ENCODE peak calls at places on chromosomes 4 and X, in seven cellular contexts. D is neuronal stem cell; T is GM12865; W is SW480; U is stimulated activated CD4-positive, alpha-beta T cell treated with anti-CD3 and anti-CD28 coated beads, Interleukin-1b, Interleukin-23, amount 100 ng/mL, for 24 hours; Q is fibroblast of pulmonary artery; M is NCI-H2029. V is an unnamed sample.

GRCh38 chr4:54061873-54062272 is 2.5 kb downstream of the CHIC2 start:
- DNase-seq in T (no peak), U (no peak), D (no peak), M (no peak), W (no peak), Q (no peak), V (no peak)

GRCh38 chr4:56134272-56134671 is 185.5 kb downstream of the CEP135 start:
- DNase-seq in M (no peak), D (no peak), Q (peak; percentile 98), T (no peak), W (no peak), U (no peak), V (peak; percentile 94)

GRCh38 chrX:87896057-87896456 is 378.5 kb downstream of the KLHL4 start:
- DNase-seq in T (peak; percentile 1), D (no peak), M (no peak), U (no peak), Q (no peak), W (no peak), V (no peak)

GRCh38 chrX:104539081-104539480 is 26.9 kb upstream of the IL1RAPL2 start:
- DNase-seq in T (no peak), W (no peak), D (no peak), M (no peak), U (no peak), Q (no peak), V (no peak)

GRCh38 chr4:52076731-52077130 is 25.6 kb downstream of the SPATA18 start:
- DNase-seq in D (peak; percentile 35), Q (no peak), T (no peak), U (no peak), W (no peak), M (no peak), V (no peak)

GRCh38 chr4:52846502-52846901 is 15.6 kb upstream of the RASL11B start:
- DNase-seq in D (no peak), M (no peak), U (no peak), Q (no peak), T (no peak), W (no peak), V (no peak)

GRCh38 chr4:145076473-145076855 is 21.5 kb downstream of the ANAPC10 start:
- DNase-seq in U (no peak), W (no peak), T (no peak), Q (no peak), D (no peak), M (no peak), V (peak; percentile 41)

GRCh38 chr4:175703956-175704600 is 108.0 kb downstream of the GPM6A start:
- DNase-seq in D (no peak), Q (no peak), M (no peak), T (no peak), U (no peak), W (no peak), V (no peak)

GRCh38 chr4:151133311-151133710 is 33.9 kb downstream of the RPS3A start:
- DNase-seq in D (no peak), T (no peak), Q (no peak), M (no peak), W (no peak), U (no peak), V (no peak)

GRCh38 chr4:122777846-122778501 is 45.5 kb downstream of the BBS12 start:
- DNase-seq in D (no peak), U (no peak), W (no peak), M (no peak), T (no peak), Q (peak; percentile 79), V (peak; percentile 89)

GRCh38 chrX:320126-320783 is 1.7 kb upstream of the GTPBP6 start:
- DNase-seq in Q (no peak), T (no peak), U (no peak), D (no peak), W (no peak), M (no peak), V (peak; percentile 24)

V was measured in fibroblast of lung.